ENCODE peak calls at places on chromosomes 3 and 15, in seven cellular contexts. One of them, this sample, is unnamed.

GRCh38 chr3:151225040-151225975 is 22.3 kb upstream of the GPR171 start:
- DNase-seq in HepG2: no peak
- DNase-seq in K562: no peak
- DNase-seq in stomach: no peak
- DNase-seq in prostate gland: no peak
- DNase-seq in sigmoid colon: no peak
- DNase-seq in GM23338: no peak
- DNase-seq in this sample: no peak

GRCh38 chr3:195867631-195868335 is 40.6 kb downstream of the TNK2 start:
- DNase-seq in HepG2: no peak
- DNase-seq in K562: no peak
- DNase-seq in stomach: no peak
- DNase-seq in prostate gland: no peak
- DNase-seq in sigmoid colon: peak
- DNase-seq in GM23338: no peak
- DNase-seq in this sample: no peak

GRCh38 chr3:65277788-65278187 is 590.0 kb upstream of the ADAMTS9 start:
- DNase-seq in HepG2: no peak
- DNase-seq in K562: no peak
- DNase-seq in stomach: no peak
- DNase-seq in prostate gland: no peak
- DNase-seq in sigmoid colon: no peak
- DNase-seq in GM23338: peak
- DNase-seq in this sample: no peak

GRCh38 chr15:31438601-31439265 is 112.1 kb downstream of the KLF13 start:
- DNase-seq in HepG2: no peak
- DNase-seq in K562: peak
- DNase-seq in stomach: no peak
- DNase-seq in prostate gland: no peak
- DNase-seq in sigmoid colon: no peak
- DNase-seq in GM23338: no peak
- DNase-seq in this sample: peak

GRCh38 chr15:95259965-95260364 is 1028.6 kb downstream of the MCTP2 start:
- DNase-seq in HepG2: no peak
- DNase-seq in K562: peak
- DNase-seq in stomach: peak
- DNase-seq in prostate gland: no peak
- DNase-seq in sigmoid colon: no peak
- DNase-seq in GM23338: peak
- DNase-seq in this sample: no peak

GRCh38 chr3:28906561-28907310 is 374.1 kb upstream of the RBMS3 start:
- DNase-seq in HepG2: no peak
- DNase-seq in K562: no peak
- DNase-seq in stomach: no peak
- DNase-seq in prostate gland: no peak
- DNase-seq in sigmoid colon: no peak
- DNase-seq in GM23338: no peak
- DNase-seq in this sample: no peak

GRCh38 chr15:56532766-56533455 is 68.0 kb upstream of the MNS1 start:
- DNase-seq in HepG2: no peak
- DNase-seq in K562: no peak
- DNase-seq in stomach: no peak
- DNase-seq in prostate gland: no peak
- DNase-seq in sigmoid colon: no peak
- DNase-seq in GM23338: no peak
- DNase-seq in this sample: no peak

GRCh38 chr3:42605550-42606173 is 5.2 kb downstream of the NKTR start:
- DNase-seq in HepG2: peak
- DNase-seq in K562: peak
- DNase-seq in stomach: no peak
- DNase-seq in prostate gland: no peak
- DNase-seq in sigmoid colon: no peak
- DNase-seq in GM23338: no peak
- DNase-seq in this sample: no peak

GRCh38 chr15:29035571-29036285 is 150.0 kb downstream of the APBA2 start:
- DNase-seq in HepG2: no peak
- DNase-seq in K562: no peak
- DNase-seq in stomach: no peak
- DNase-seq in prostate gland: no peak
- DNase-seq in sigmoid colon: no peak
- DNase-seq in GM23338: no peak
- DNase-seq in this sample: no peak

GRCh38 chr15:74032046-74032445 is 37.5 kb downstream of the PML start:
- DNase-seq in HepG2: no peak
- DNase-seq in K562: no peak
- DNase-seq in stomach: no peak
- DNase-seq in prostate gland: no peak
- DNase-seq in sigmoid colon: peak
- DNase-seq in GM23338: no peak
- DNase-seq in this sample: no peak

DNA sequence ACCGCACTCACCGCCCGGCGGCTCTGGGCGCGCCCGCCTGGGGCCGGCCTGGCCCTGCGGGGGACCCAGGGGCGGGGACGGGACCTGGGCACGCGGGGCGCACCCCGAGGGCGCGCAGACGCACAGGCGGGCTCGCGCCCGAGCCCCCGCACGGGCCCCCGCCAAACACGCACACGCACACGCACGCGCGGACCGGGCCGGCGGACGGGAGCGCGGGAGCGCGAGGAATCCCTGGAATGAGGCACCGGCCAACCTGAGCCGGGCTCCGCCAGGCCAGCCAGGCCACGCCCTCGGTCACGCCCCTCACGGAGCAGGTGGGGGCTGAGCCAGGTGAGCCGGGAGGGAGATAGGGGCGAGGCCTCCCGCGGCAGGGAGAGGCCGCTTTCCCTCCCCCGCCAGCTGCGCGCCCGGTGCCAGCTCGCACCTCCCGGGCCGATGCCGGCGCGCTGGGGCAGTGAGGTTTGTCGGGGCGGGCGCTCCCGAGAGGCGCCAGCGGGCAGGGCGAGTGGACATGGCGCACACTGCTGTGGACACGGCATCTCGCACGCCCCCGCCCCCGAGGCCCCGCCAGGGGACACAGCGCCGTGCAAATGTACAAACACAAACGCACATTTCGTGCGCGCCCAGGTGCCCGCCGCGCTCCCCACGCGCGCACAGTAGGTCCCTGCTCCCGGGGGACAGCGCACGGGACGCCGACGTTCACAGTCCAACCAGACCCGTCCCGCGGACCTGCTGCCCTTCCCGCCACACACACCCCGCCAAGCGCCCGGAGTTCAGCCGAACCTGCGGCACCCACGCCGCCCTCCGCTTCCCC is 75.9 kb upstream of the VGLL4 start:
- DNase-seq in HepG2: peak
- DNase-seq in K562: peak
- DNase-seq in stomach: peak
- DNase-seq in prostate gland: peak
- DNase-seq in sigmoid colon: peak
- DNase-seq in GM23338: peak
- DNase-seq in this sample: peak
- TF ChIP-seq POLR2AphosphoS5 in HepG2: no peak
- TF ChIP-seq POLR2AphosphoS5 in K562: no peak
- TF ChIP-seq POLR2AphosphoS5 in stomach: peak
- TF ChIP-seq POLR2AphosphoS5 in prostate gland: peak
- TF ChIP-seq POLR2AphosphoS5 in sigmoid colon: no peak
- TF ChIP-seq POLR2AphosphoS5 in GM23338: peak
- TF ChIP-seq POLR2AphosphoS5 in this sample: peak

GRCh38 chr3:104460477-104461406 is 906.0 kb upstream of the ALCAM start:
- DNase-seq in HepG2: no peak
- DNase-seq in K562: no peak
- DNase-seq in stomach: no peak
- DNase-seq in prostate gland: no peak
- DNase-seq in sigmoid colon: no peak
- DNase-seq in GM23338: peak
- DNase-seq in this sample: no peak
- TF ChIP-seq CTCF in HepG2: peak
- TF ChIP-seq CTCF in K562: no peak
- TF ChIP-seq CTCF in stomach: no peak
- TF ChIP-seq CTCF in prostate gland: peak
- TF ChIP-seq CTCF in sigmoid colon: no peak
- TF ChIP-seq CTCF in GM23338: peak
- TF ChIP-seq CTCF in this sample: no peak

DNA sequence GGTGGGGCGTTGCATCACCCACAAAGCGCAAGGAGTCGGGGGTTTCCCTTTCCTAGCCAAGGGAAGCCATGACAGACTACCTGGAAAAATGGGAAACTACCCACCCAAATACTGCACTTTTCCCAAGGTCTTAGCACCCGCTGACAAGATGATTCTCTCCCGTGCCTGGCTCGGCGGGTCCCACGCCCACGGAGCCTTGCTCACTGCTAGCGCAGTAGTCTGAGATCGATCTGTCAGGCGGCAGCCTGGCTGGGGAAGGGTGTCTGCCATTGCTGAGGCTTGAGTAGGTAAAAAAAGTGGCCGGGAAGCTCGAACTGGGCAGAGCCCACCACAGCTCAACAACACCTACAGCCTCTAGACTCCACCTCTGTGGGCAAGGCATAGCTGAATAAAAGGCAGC is 112.9 kb downstream of the GSK3B start:
- DNase-seq in HepG2: no peak
- DNase-seq in K562: no peak
- DNase-seq in stomach: no peak
- DNase-seq in prostate gland: no peak
- DNase-seq in sigmoid colon: no peak
- DNase-seq in GM23338: no peak
- DNase-seq in this sample: no peak
- TF ChIP-seq POLR2AphosphoS5 in HepG2: no peak
- TF ChIP-seq POLR2AphosphoS5 in K562: no peak
- TF ChIP-seq POLR2AphosphoS5 in stomach: no peak
- TF ChIP-seq POLR2AphosphoS5 in prostate gland: no peak
- TF ChIP-seq POLR2AphosphoS5 in sigmoid colon: no peak
- TF ChIP-seq POLR2AphosphoS5 in GM23338: no peak
- TF ChIP-seq POLR2AphosphoS5 in this sample: no peak

GRCh38 chr3:89059201-89059600 is 48.2 kb upstream of the EPHA3 start:
- DNase-seq in HepG2: no peak
- DNase-seq in K562: no peak
- DNase-seq in stomach: no peak
- DNase-seq in prostate gland: peak
- DNase-seq in sigmoid colon: no peak
- DNase-seq in GM23338: no peak
- DNase-seq in this sample: no peak
- TF ChIP-seq CTCF in HepG2: no peak
- TF ChIP-seq CTCF in K562: no peak
- TF ChIP-seq CTCF in stomach: no peak
- TF ChIP-seq CTCF in prostate gland: no peak
- TF ChIP-seq CTCF in sigmoid colon: no peak
- TF ChIP-seq CTCF in GM23338: no peak
- TF ChIP-seq CTCF in this sample: no peak

GRCh38 chr15:83971967-83972366 is 263.6 kb upstream of the GOLGA6L4 start:
- DNase-seq in HepG2: no peak
- DNase-seq in K562: no peak
- DNase-seq in stomach: no peak
- DNase-seq in prostate gland: no peak
- DNase-seq in sigmoid colon: no peak
- DNase-seq in GM23338: no peak
- DNase-seq in this sample: no peak
- TF ChIP-seq POLR2AphosphoS5 in HepG2: no peak
- TF ChIP-seq POLR2AphosphoS5 in K562: no peak
- TF ChIP-seq POLR2AphosphoS5 in stomach: no peak
- TF ChIP-seq POLR2AphosphoS5 in prostate gland: no peak
- TF ChIP-seq POLR2AphosphoS5 in sigmoid colon: no peak
- TF ChIP-seq POLR2AphosphoS5 in GM23338: no peak
- TF ChIP-seq POLR2AphosphoS5 in this sample: no peak

DNA sequence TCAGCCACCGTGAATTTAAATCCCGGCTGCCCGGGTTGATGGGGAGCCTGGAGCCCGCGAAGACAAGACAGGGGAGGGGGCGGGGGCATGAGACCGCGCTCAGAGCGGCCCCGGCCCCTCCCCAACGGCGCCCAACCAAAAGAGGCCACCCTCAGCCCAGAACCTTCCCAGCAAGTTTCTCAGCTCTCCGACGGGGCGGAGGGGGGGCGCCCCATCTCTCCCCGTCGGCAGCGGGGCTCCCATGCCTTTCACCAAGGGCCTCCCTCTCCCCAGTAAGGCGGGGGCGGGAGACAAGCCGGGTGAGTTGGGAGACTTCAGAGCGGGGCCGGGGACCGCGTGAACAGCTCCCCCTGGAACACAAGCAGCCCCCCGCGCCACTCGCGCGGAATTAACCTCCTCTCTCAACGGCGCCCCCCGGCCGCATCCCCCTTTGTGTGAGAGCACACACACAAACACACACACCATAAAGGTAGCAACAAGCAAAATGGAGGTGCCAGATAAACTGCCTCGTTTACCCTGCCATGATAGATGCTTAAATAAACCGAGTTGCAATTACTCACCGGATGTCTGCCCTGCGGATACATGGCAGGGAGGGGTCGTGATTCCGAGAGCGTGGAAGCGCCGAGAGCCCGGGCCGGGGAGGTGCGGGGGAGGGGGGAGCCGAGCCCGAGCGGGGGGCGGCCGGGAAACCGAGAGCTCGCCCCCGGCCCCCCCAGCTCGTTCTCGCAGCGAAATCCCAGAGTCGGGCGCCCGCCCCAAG is 1.3 kb downstream of the TLE3 start:
- DNase-seq in HepG2: no peak
- DNase-seq in K562: peak
- DNase-seq in stomach: peak
- DNase-seq in prostate gland: peak
- DNase-seq in sigmoid colon: peak
- DNase-seq in GM23338: no peak
- DNase-seq in this sample: peak
- TF ChIP-seq CTCF in HepG2: no peak
- TF ChIP-seq CTCF in K562: no peak
- TF ChIP-seq CTCF in stomach: no peak
- TF ChIP-seq CTCF in prostate gland: no peak
- TF ChIP-seq CTCF in sigmoid colon: no peak
- TF ChIP-seq CTCF in GM23338: no peak
- TF ChIP-seq CTCF in this sample: no peak

GRCh38 chr15:67017318-67017717 is 48.1 kb upstream of the SMAD3 start:
- DNase-seq in HepG2: no peak
- DNase-seq in K562: no peak
- DNase-seq in stomach: no peak
- DNase-seq in prostate gland: no peak
- DNase-seq in sigmoid colon: no peak
- DNase-seq in GM23338: no peak
- DNase-seq in this sample: no peak
- TF ChIP-seq POLR2AphosphoS5 in HepG2: no peak
- TF ChIP-seq POLR2AphosphoS5 in K562: no peak
- TF ChIP-seq POLR2AphosphoS5 in stomach: no peak
- TF ChIP-seq POLR2AphosphoS5 in prostate gland: no peak
- TF ChIP-seq POLR2AphosphoS5 in sigmoid colon: no peak
- TF ChIP-seq POLR2AphosphoS5 in GM23338: no peak
- TF ChIP-seq POLR2AphosphoS5 in this sample: no peak